ENCODE peak calls at places on chromosome 3, in five cellular contexts. F is brain microvascular endothelial cell; E is stimulated activated CD4-positive, alpha-beta T cell treated with anti-CD3 and anti-CD28 coated beads, Interleukin-1b, Interleukin-23, amount 100 ng/mL, for 48 hours; T is head of caudate nucleus; O is adrenal gland. P is an unnamed sample.

GRCh38 chr3:61521229-61521628 is 40.1 kb upstream of the PTPRG start:
- DNase-seq in E (peak), T (no peak), O (no peak), F (no peak), P (no peak)

GRCh38 chr3:184154909-184155643 is at the start of gene DVL3:
- DNase-seq in T (peak), F (peak), E (no peak), O (peak), P (peak)

GRCh38 chr3:175107231-175107630 is 248.1 kb downstream of the NAALADL2 start:
- DNase-seq in O (no peak), E (no peak), T (no peak), F (peak), P (no peak)

GRCh38 chr3:72265250-72265649 is 480.3 kb upstream of the PROK2 start:
- DNase-seq in O (no peak), F (no peak), E (no peak), T (no peak), P (peak)

GRCh38 chr3:29335438-29335837 is 54.6 kb downstream of the RBMS3 start:
- DNase-seq in F (peak), T (peak), O (peak), E (no peak), P (peak)

GRCh38 chr3:11467875-11468274 is 175.8 kb downstream of the VGLL4 start:
- DNase-seq in T (no peak), F (no peak), E (no peak), O (no peak), P (no peak)

GRCh38 chr3:80017369-80017768 is 249.6 kb upstream of the ROBO1 start:
- DNase-seq in T (no peak), O (no peak), F (peak), E (no peak), P (no peak)

GRCh38 chr3:100370751-100371150 is 30.1 kb downstream of the TOMM70 start:
- DNase-seq in T (no peak), O (no peak), E (no peak), F (no peak), P (no peak)

GRCh38 chr3:44030690-44031344 is 210.9 kb upstream of the TOPAZ1 start:
- DNase-seq in F (no peak), E (no peak), O (no peak), T (no peak), P (no peak)

GRCh38 chr3:129130291-129130813 is 8.7 kb upstream of the RAB43 start:
- DNase-seq in E (no peak), T (no peak), O (no peak), F (no peak), P (no peak)

GRCh38 chr3:133424937-133425869 is 25.3 kb downstream of the BFSP2 start:
- DNase-seq in T (no peak), O (no peak), E (no peak), F (no peak), P (no peak)

GRCh38 chr3:194273396-194274310 is 77.5 kb downstream of the CPN2 start:
- DNase-seq in E (no peak), O (peak), T (no peak), F (no peak), P (no peak)

GRCh38 chr3:43499256-43499655 is 122.6 kb downstream of the ANO10 start:
- DNase-seq in F (no peak), E (no peak), T (no peak), O (no peak), P (no peak)

GRCh38 chr3:160474416-160474838 is 24.8 kb upstream of the TRIM59 start:
- DNase-seq in E (no peak), O (no peak), T (no peak), F (peak), P (peak)

GRCh38 chr3:106839576-106840280 is 537.5 kb upstream of the CCDC54 start:
- DNase-seq in O (no peak), F (no peak), T (no peak), E (no peak), P (peak)

GRCh38 chr3:193870376-193871092 is 265.4 kb upstream of the HES1 start:
- DNase-seq in T (no peak), O (no peak), E (no peak), F (no peak), P (no peak)

GRCh38 chr3:37521403-37521802 is 340.3 kb upstream of the CTDSPL start:
- DNase-seq in F (no peak), E (no peak), O (no peak), T (no peak), P (no peak)

GRCh38 chr3:98770261-98771039 is 7.3 kb downstream of the ST3GAL6 start:
- DNase-seq in F (no peak), T (peak), O (peak), E (no peak), P (no peak)

GRCh38 chr3:192514754-192515660 is 212.3 kb downstream of the FGF12 start:
- DNase-seq in F (no peak), O (no peak), T (no peak), E (peak), P (no peak)

GRCh38 chr3:50237754-50238548 is 1.9 kb downstream of the GNAI2 start:
- DNase-seq in O (peak), T (peak), E (peak), F (peak), P (peak)

GRCh38 chr3:137165117-137165806 is 207.5 kb downstream of the IL20RB start:
- DNase-seq in T (no peak), O (no peak), E (no peak), F (peak), P (no peak)

GRCh38 chr3:46114324-46114988 is 87.2 kb upstream of the XCR1 start:
- DNase-seq in O (no peak), T (no peak), E (no peak), F (peak), P (peak)

GRCh38 chr3:137616019-137616418 is 148.1 kb upstream of the SOX14 start:
- DNase-seq in T (no peak), E (no peak), F (no peak), O (no peak), P (no peak)

P was measured in cardiac fibroblast.